ENCODE peak calls at places on chromosomes 13 and 19, in six cellular contexts. J is mucosa of descending colon; D is NCI-H187; X is activated T-cell treated with anti-CD3 and anti-CD28 coated beads for 1 hour; A is NCI-H82; M is stimulated activated CD4-positive, alpha-beta T cell treated with anti-CD3 and anti-CD28 coated beads, Interleukin-4, amount 100 ng/mL, for 1 hour. O is an unnamed sample.
A peak's percentile ranks its signal among the peaks of the same experiment; 100 is the strongest.

GRCh38 chr13:42327725-42328124 is 55.8 kb downstream of the AKAP11 start:
- DNase-seq in J (no peak), D (no peak), X (no peak), A (no peak), M (no peak), O (no peak)

GRCh38 chr19:403221-404036 is 5.5 kb downstream of the C2CD4C start:
- DNase-seq in J (peak; percentile 29), D (no peak), X (no peak), A (no peak), M (no peak), O (no peak)

GRCh38 chr19:38134538-38135149 is 89.4 kb downstream of the DPF1 start:
- DNase-seq in J (no peak), D (no peak), X (no peak), A (peak; percentile 72), M (peak; percentile 10), O (no peak)

GRCh38 chr19:58554494-58555368 is at the start of gene CHMP2A:
- DNase-seq in J (peak; percentile 99), D (no peak), X (peak; percentile 98), A (no peak), M (peak; percentile 98), O (peak; percentile 94)

GRCh38 chr13:25207291-25207690 is 35.2 kb upstream of the AMER2 start:
- DNase-seq in J (no peak), D (no peak), X (no peak), A (peak; percentile 69), M (no peak), O (no peak)

GRCh38 chr19:55095260-55096060 is 19.8 kb downstream of the EPS8L1 start:
- DNase-seq in J (peak; percentile 10), D (no peak), X (no peak), A (peak; percentile 35), M (no peak), O (no peak)

GRCh38 chr13:83229574-83230300 is 652.5 kb downstream of the SLITRK1 start:
- DNase-seq in J (no peak), D (no peak), X (no peak), A (no peak), M (no peak), O (no peak)

GRCh38 chr19:2431318-2432055 is 4.1 kb upstream of the TIMM13 start:
- DNase-seq in J (no peak), D (no peak), X (no peak), A (no peak), M (no peak), O (no peak)

GRCh38 chr19:16376649-16377048 is 52.0 kb downstream of the KLF2 start:
- DNase-seq in J (no peak), D (no peak), X (no peak), A (peak; percentile 51), M (peak; percentile 55), O (no peak)

GRCh38 chr13:62168891-62169290 is 753.2 kb upstream of the PCDH20 start:
- DNase-seq in J (no peak), D (no peak), X (no peak), A (no peak), M (no peak), O (no peak)

GRCh38 chr13:99417151-99417820 is 84.0 kb upstream of the TM9SF2 start:
- DNase-seq in J (no peak), D (no peak), X (no peak), A (no peak), M (no peak), O (no peak)

GRCh38 chr13:45412274-45413049 is 5.7 kb downstream of the SLC25A30 start:
- DNase-seq in J (no peak), D (no peak), X (no peak), A (no peak), M (no peak), O (no peak)

GRCh38 chr19:30006206-30006605 is 64.2 kb downstream of the URI1 start:
- DNase-seq in J (no peak), D (no peak), X (no peak), A (no peak), M (no peak), O (no peak)

GRCh38 chr13:44818428-44818827 is 170.8 kb downstream of the NUFIP1 start:
- DNase-seq in J (no peak), D (no peak), X (no peak), A (peak; percentile 71), M (no peak), O (no peak)

GRCh38 chr13:106529415-106530208 is 5.8 kb downstream of the EFNB2 start:
- DNase-seq in J (no peak), D (no peak), X (no peak), A (peak; percentile 93), M (no peak), O (no peak)

GRCh38 chr13:108315273-108315672 is 45.8 kb downstream of the TNFSF13B start:
- DNase-seq in J (no peak), D (no peak), X (no peak), A (no peak), M (no peak), O (no peak)

GRCh38 chr13:98172570-98173405 is 4.3 kb downstream of the RNF113B start:
- DNase-seq in J (no peak), D (no peak), X (no peak), A (no peak), M (no peak), O (peak; percentile 18)

GRCh38 chr19:1855828-1856255 is 7.5 kb downstream of the KLF16 start:
- DNase-seq in J (no peak), D (no peak), X (no peak), A (peak; percentile 60), M (no peak), O (no peak)

GRCh38 chr13:19763618-19764017 is 19.1 kb downstream of the PSPC1 start:
- DNase-seq in J (no peak), D (no peak), X (no peak), A (no peak), M (no peak), O (no peak)

GRCh38 chr13:58852076-58852475 is 1220.5 kb downstream of the PCDH17 start:
- DNase-seq in J (no peak), D (no peak), X (no peak), A (no peak), M (no peak), O (no peak)

GRCh38 chr13:35854286-35854685 is 276.9 kb downstream of the DCLK1 start:
- DNase-seq in J (no peak), D (no peak), X (no peak), A (no peak), M (no peak), O (no peak)

GRCh38 chr19:40253611-40254092 is 27.2 kb upstream of the CCNP start:
- DNase-seq in J (no peak), D (no peak), X (no peak), A (no peak), M (no peak), O (no peak)

GRCh38 chr19:2602391-2603181 is 99.9 kb downstream of the GNG7 start:
- DNase-seq in J (peak; percentile 78), D (no peak), X (no peak), A (no peak), M (no peak), O (peak; percentile 56)

GRCh38 chr19:10516064-10516385 is 1.2 kb downstream of the S1PR5 start:
- DNase-seq in J (no peak), D (no peak), X (no peak), A (no peak), M (no peak), O (no peak)

GRCh38 chr13:43360911-43361605 is 337.7 kb downstream of the DNAJC15 start:
- DNase-seq in J (no peak), D (no peak), X (no peak), A (no peak), M (no peak), O (no peak)

GRCh38 chr13:50887153-50887552 is 22.4 kb upstream of the RNASEH2B start:
- DNase-seq in J (no peak), D (no peak), X (no peak), A (no peak), M (no peak), O (no peak)

GRCh38 chr13:33676045-33676699 is 141.8 kb upstream of the RFC3 start:
- DNase-seq in J (no peak), D (no peak), X (no peak), A (peak; percentile 77), M (no peak), O (no peak)

GRCh38 chr13:41454170-41454569 is 3.2 kb upstream of the RGCC start:
- DNase-seq in J (no peak), D (no peak), X (no peak), A (no peak), M (no peak), O (no peak)

GRCh38 chr19:11035441-11036377 is 53.6 kb upstream of the LDLR start:
- DNase-seq in J (peak; percentile 94), D (peak; percentile 33), X (peak; percentile 92), A (peak; percentile 84), M (peak; percentile 87), O (peak; percentile 71)